ENCODE peak calls at places on chromosomes 16 and 17, in five cellular contexts. J is esophagus muscularis mucosa, L is A549, D is left lung, P is GM23338. A is an unnamed sample.

GRCh38 chr17:80673152-80673920 is 128.7 kb downstream of the RPTOR start:
- DNase-seq in P (no peak), J (no peak), D (no peak), L (no peak), A (no peak)

GRCh38 chr17:82019905-82020873 is 2.5 kb downstream of the CENPX start:
- DNase-seq in P (peak; percentile 89), D (no peak), J (no peak), L (peak; percentile 65), A (no peak)

GRCh38 chr17:27582696-27583095 is 48.3 kb upstream of the LGALS9 start:
- DNase-seq in P (no peak), L (no peak), J (no peak), D (no peak), A (no peak)

GRCh38 chr16:50627419-50627818 is 53.7 kb downstream of the SNX20 start:
- DNase-seq in D (no peak), J (peak; percentile 94), P (peak; percentile 74), L (no peak), A (no peak)

GRCh38 chr17:72826602-72827001 is 265.9 kb downstream of the SLC39A11 start:
- DNase-seq in D (no peak), J (no peak), L (peak; percentile 35), P (no peak), A (no peak)

GRCh38 chr17:48636177-48637018 is 10.2 kb upstream of the HOXB9 start:
- DNase-seq in J (no peak), P (peak; percentile 98), D (peak; percentile 59), L (peak; percentile 95), A (no peak)

GRCh38 chr17:78933025-78933958 is 8.1 kb upstream of the TIMP2 start:
- DNase-seq in P (no peak), D (peak; percentile 64), L (peak; percentile 99), J (no peak), A (peak; percentile 90)

GRCh38 chr16:89964201-89964600 is 15.6 kb downstream of the DEF8 start:
- DNase-seq in P (no peak), L (no peak), D (no peak), J (no peak), A (no peak)

GRCh38 chr17:17835415-17836249 is 1.2 kb downstream of the SREBF1 start:
- DNase-seq in D (no peak), L (no peak), J (no peak), P (no peak), A (peak; percentile 77)

DNA sequence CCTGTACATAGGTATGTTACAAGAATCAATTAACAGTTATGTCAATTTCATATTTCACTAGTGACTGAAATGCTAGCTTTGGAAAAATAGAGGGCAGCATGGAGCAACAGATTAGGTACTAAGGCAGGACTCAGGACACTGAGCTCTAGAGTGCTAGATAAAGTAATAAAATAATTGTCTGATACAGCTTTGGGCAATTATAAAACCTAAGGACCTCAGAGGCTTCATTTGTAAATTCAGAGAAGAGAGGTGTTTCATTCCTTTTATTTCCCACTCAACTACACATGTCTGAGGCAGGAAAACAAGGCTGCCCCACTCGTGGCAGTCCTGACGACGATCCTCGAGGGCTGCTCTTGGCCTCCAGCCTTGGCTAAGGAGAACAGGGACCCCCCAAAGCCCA is 81.5 kb downstream of the CA4 start:
- DNase-seq in J (no peak), P (peak; percentile 30), L (peak; percentile 41), D (no peak), A (no peak)
- TF ChIP-seq CTCF in J (peak; percentile 24), P (peak; percentile 51), L (peak; percentile 68), D (peak; percentile 35), A (peak; percentile 65)

GRCh38 chr17:76735586-76736348 is 1.4 kb downstream of the SRSF2 start:
- DNase-seq in J (peak; percentile 92), D (no peak), L (no peak), P (no peak), A (no peak)
- TF ChIP-seq CTCF in J (no peak), D (peak; percentile 4), L (no peak), P (no peak), A (no peak)

GRCh38 chr16:56450275-56450889 is 750 bp downstream of the NUDT21 start:
- DNase-seq in J (no peak), P (peak; percentile 43), D (no peak), L (no peak), A (no peak)

GRCh38 chr16:56448005-56448404 is 3.1 kb downstream of the NUDT21 start:
- DNase-seq in P (no peak), L (no peak), J (no peak), D (no peak), A (no peak)

GRCh38 chr16:56451753-56452689 is 667 bp downstream of the OGFOD1 start:
- DNase-seq in J (no peak), L (peak; percentile 35), D (no peak), P (peak; percentile 66), A (no peak)

GRCh38 chr16:56450901-56451752 is at the start of the genes NUDT21 and OGFOD1:
- DNase-seq in D (peak; percentile 96), P (peak; percentile 98), J (peak; percentile 98), L (peak; percentile 100), A (peak; percentile 97)
- TF ChIP-seq CTCF in D (no peak), P (no peak), J (no peak), L (no peak), A (peak; percentile 7)

GRCh38 chr17:7589204-7589868 is 558 bp downstream of the SOX15 start:
- DNase-seq in L (no peak), P (peak; percentile 94), J (peak; percentile 96), D (peak; percentile 83), A (peak; percentile 91)

GRCh38 chr17:7588553-7589203 is 1.2 kb downstream of the SOX15 start:
- DNase-seq in P (peak; percentile 59), J (no peak), D (no peak), L (no peak), A (no peak)

GRCh38 chr17:7587831-7588230 is 2.1 kb downstream of the SOX15 start:
- DNase-seq in J (no peak), D (no peak), P (no peak), L (no peak), A (no peak)

GRCh38 chr17:7587420-7587786 is 2.5 kb downstream of the SOX15 start:
- DNase-seq in D (no peak), P (no peak), J (no peak), L (no peak), A (no peak)

GRCh38 chr17:7586673-7587419 is 3.0 kb downstream of the SOX15 start:
- DNase-seq in P (peak; percentile 66), J (no peak), D (no peak), L (peak; percentile 85), A (no peak)
- TF ChIP-seq CTCF in P (peak; percentile 27), J (no peak), D (no peak), L (peak; percentile 73), A (no peak)

GRCh38 chr16:88936008-88936912 is 40.7 kb downstream of the CBFA2T3 start:
- DNase-seq in D (peak; percentile 69), J (no peak), P (no peak), L (peak; percentile 37), A (no peak)
- TF ChIP-seq CTCF in D (no peak), J (no peak), P (no peak), L (no peak), A (no peak)

DNA sequence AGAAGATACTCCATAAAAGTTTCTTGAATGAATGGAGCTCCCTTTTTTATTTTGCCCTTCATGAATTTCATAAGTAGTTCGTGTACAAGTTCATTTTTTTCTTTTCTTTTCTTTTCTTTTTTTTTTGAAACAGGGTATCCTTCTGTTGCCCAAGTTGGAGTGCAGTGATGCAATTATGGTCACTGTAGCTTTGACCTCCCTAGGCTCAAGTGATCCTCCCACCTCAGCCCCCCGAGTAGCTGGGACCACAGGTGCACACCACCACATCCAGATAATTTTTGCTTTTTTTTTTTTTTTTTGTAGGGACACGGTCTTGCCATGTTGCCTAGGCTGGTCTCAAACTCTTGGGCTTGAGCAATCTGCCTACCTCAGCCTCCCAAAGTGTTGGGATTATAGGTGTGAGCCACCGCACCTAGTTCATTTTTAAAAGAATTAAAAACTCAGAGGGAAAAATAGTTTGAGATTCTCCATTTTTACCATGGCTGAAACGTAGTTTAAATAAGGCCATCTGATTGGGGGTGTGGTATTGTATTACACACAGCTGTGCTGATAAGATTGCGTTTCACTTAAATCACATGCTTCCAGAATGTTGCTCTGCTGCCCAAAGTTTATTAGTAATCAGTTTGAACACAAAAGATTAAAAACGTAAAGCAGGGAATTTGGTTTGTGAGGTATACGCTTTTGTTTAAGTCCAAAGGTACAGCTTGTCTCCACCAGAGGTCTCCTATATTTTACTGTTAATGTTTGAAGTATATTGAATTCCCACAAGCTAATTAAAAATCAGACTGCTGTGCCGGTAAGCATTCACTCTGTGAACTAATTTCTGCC is 154.1 kb downstream of the SOCS1 start:
- DNase-seq in L (no peak), P (no peak), J (no peak), D (no peak), A (no peak)
- TF ChIP-seq CTCF in L (no peak), P (no peak), J (no peak), D (no peak), A (no peak)

GRCh38 chr17:53219821-53220220 is 602.9 kb upstream of the KIF2B start:
- DNase-seq in L (no peak), J (no peak), P (no peak), D (no peak), A (no peak)

GRCh38 chr17:53218723-53219122 is 604.0 kb upstream of the KIF2B start:
- DNase-seq in L (no peak), P (no peak), J (no peak), D (no peak), A (no peak)

DNA sequence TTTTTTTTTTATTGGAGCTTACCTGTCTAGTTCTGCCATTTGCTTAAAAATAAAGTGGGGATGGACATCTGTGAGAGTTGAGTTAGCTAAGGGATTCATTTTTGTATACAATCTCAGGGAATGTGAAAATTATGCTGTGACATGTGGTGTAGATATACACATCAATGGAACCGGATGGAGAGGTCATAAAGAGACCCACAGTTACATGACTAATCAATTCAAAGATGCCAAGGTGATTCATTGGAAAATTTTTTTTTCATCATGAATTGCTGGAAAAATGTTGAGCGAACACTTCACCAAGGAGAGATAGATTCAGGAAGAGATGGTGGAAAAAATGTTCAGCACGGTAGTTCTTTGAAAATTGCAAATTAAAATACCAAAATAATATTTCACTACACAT is 605.4 kb upstream of the KIF2B start:
- DNase-seq in J (no peak), P (no peak), L (no peak), D (no peak), A (no peak)
- TF ChIP-seq CTCF in J (no peak), P (no peak), L (no peak), D (no peak), A (no peak)

GRCh38 chr16:72109966-72110530 is 16.4 kb downstream of the DHX38 start:
- DNase-seq in J (no peak), L (no peak), P (no peak), D (peak; percentile 19), A (no peak)
- TF ChIP-seq CTCF in J (no peak), L (no peak), P (no peak), D (no peak), A (no peak)

DNA sequence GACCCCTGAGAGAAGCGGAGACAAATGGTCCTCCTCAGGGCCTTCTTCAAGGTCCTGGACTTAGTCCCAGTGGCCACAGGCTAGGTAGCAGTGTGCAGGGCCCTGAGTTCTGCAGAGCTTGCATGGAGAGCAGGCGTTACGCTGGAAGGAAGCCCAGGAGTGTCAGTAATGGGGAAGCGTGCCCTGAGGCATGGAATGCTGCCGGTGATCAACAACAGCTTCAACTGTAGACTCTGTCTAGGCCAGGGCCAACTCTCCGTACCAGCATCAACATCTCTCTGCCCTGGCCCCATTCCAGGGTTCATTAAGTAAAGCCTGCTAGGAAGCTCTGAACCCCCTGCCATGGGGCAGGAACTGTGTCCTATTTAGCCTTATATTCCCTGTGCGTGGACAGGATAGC is 568 bp upstream of the TNK1 start:
- DNase-seq in D (peak; percentile 52), J (no peak), L (no peak), P (peak; percentile 46), A (no peak)
- TF ChIP-seq CTCF in D (no peak), J (no peak), L (no peak), P (no peak), A (no peak)